ENCODE peak calls at places on chromosomes 16 and 17, in four cellular contexts. Q is NCI-H460, G is H9, E is brain microvascular endothelial cell. J is an unnamed sample.

GRCh38 chr16:71666928-71667707 is 41.1 kb downstream of the MARVELD3 start:
- DNase-seq in Q (no peak), G (no peak), E (no peak), J (no peak)

GRCh38 chr17:18143044-18143936 is 34.7 kb downstream of the MYO15A start:
- DNase-seq in Q (peak), G (peak), E (no peak), J (no peak)

GRCh38 chr16:89341697-89342694 is 124.5 kb downstream of the ZNF778 start:
- DNase-seq in Q (no peak), G (no peak), E (no peak), J (no peak)

GRCh38 chr17:51079049-51079448 is 41.6 kb downstream of the SPAG9 start:
- DNase-seq in Q (no peak), G (no peak), E (no peak), J (no peak)

GRCh38 chr17:62611308-62611707 is 16.2 kb upstream of the MRC2 start:
- DNase-seq in Q (no peak), G (no peak), E (no peak), J (no peak)

GRCh38 chr17:29214215-29215146 is 32.2 kb upstream of the CRYBA1 start:
- DNase-seq in Q (no peak), G (no peak), E (no peak), J (no peak)

GRCh38 chr16:67856927-67857546 is 9.5 kb upstream of the CENPT start:
- DNase-seq in Q (no peak), G (no peak), E (no peak), J (no peak)

GRCh38 chr17:28282596-28282995 is 36.4 kb upstream of the TMEM97 start:
- DNase-seq in Q (no peak), G (no peak), E (peak), J (peak)

GRCh38 chr16:59527206-59527997 is 793.3 kb upstream of the GOT2 start:
- DNase-seq in Q (peak), G (no peak), E (peak), J (no peak)

GRCh38 chr16:13049688-13050087 is 148.3 kb downstream of the SHISA9 start:
- DNase-seq in Q (no peak), G (no peak), E (no peak), J (no peak)

GRCh38 chr16:53502331-53503269 is at the start of gene AKTIP:
- DNase-seq in Q (no peak), G (peak), E (peak), J (no peak)

GRCh38 chr16:3578610-3579551 is 1.7 kb upstream of the NLRC3 start:
- DNase-seq in Q (no peak), G (no peak), E (no peak), J (no peak)

GRCh38 chr17:306116-306515 is 46.5 kb downstream of the RPH3AL start:
- DNase-seq in Q (no peak), G (no peak), E (no peak), J (no peak)

GRCh38 chr17:64115871-64116534 is 13.9 kb downstream of the ERN1 start:
- DNase-seq in Q (no peak), G (no peak), E (peak), J (peak)

GRCh38 chr16:5490499-5490898 is 392.9 kb upstream of the EEF2KMT start:
- DNase-seq in Q (no peak), G (peak), E (no peak), J (no peak)

GRCh38 chr17:46785696-46786095 is 32.8 kb downstream of the WNT3 start:
- DNase-seq in Q (no peak), G (peak), E (no peak), J (no peak)

GRCh38 chr17:63116967-63117366 is 150.9 kb downstream of the TANC2 start:
- DNase-seq in Q (no peak), G (no peak), E (peak), J (no peak)

GRCh38 chr16:49651226-49651625 is 204.7 kb downstream of the ZNF423 start:
- DNase-seq in Q (no peak), G (no peak), E (no peak), J (no peak)

GRCh38 chr17:12027658-12028057 is 7.0 kb downstream of the MAP2K4 start:
- DNase-seq in Q (no peak), G (no peak), E (no peak), J (no peak)

GRCh38 chr16:68640972-68641371 is 4.1 kb upstream of the CDH3 start:
- DNase-seq in Q (no peak), G (no peak), E (peak), J (no peak)

GRCh38 chr16:85453179-85453678 is 159.9 kb upstream of the GSE1 start:
- DNase-seq in Q (no peak), G (no peak), E (no peak), J (no peak)

GRCh38 chr17:72850410-72850809 is 242.1 kb downstream of the SLC39A11 start:
- DNase-seq in Q (peak), G (no peak), E (peak), J (peak)

GRCh38 chr17:38667099-38667786 is 7.5 kb downstream of the EPOP start:
- DNase-seq in Q (peak), G (peak), E (peak), J (peak)

GRCh38 chr16:82761236-82761635 is 134.5 kb downstream of the CDH13 start:
- DNase-seq in Q (peak), G (no peak), E (peak), J (peak)

GRCh38 chr16:50400967-50401348 is 32.2 kb upstream of the BRD7 start:
- DNase-seq in Q (no peak), G (no peak), E (no peak), J (no peak)

J was measured in skeletal muscle cell.